ENCODE peak calls at places on chromosomes 12 and 14, in five cellular contexts. One of them, this sample, is unnamed.

GRCh38 chr14:54362759-54363437 is 33.9 kb upstream of the CDKN3 start:
- DNase-seq in LHCN-M2: no peak
- DNase-seq in stimulated activated CD4-positive, alpha-beta T cell treated with anti-CD3 and anti-CD28 coated beads, TNF-alpha, amount 100 ng/mL, for 1 hour: no peak
- DNase-seq in trophoblast cell: no peak
- DNase-seq in stimulated activated CD8-positive, alpha-beta memory T cell treated with anti-CD3 and anti-CD28 coated beads, Interleukin-2, amount 100 ng/mL, for 48 hours: no peak
- DNase-seq in this sample: no peak

GRCh38 chr14:50000215-50001145 is 107.6 kb downstream of the ARF6 start:
- DNase-seq in stimulated activated CD8-positive, alpha-beta memory T cell treated with anti-CD3 and anti-CD28 coated beads, Interleukin-2, amount 100 ng/mL, for 48 hours: peak
- DNase-seq in trophoblast cell: peak
- DNase-seq in stimulated activated CD4-positive, alpha-beta T cell treated with anti-CD3 and anti-CD28 coated beads, TNF-alpha, amount 100 ng/mL, for 1 hour: peak
- DNase-seq in LHCN-M2: peak
- DNase-seq in this sample: peak

GRCh38 chr14:52876311-52876710 is 74.5 kb downstream of the FERMT2 start:
- DNase-seq in stimulated activated CD8-positive, alpha-beta memory T cell treated with anti-CD3 and anti-CD28 coated beads, Interleukin-2, amount 100 ng/mL, for 48 hours: no peak
- DNase-seq in stimulated activated CD4-positive, alpha-beta T cell treated with anti-CD3 and anti-CD28 coated beads, TNF-alpha, amount 100 ng/mL, for 1 hour: no peak
- DNase-seq in LHCN-M2: peak
- DNase-seq in trophoblast cell: peak
- DNase-seq in this sample: peak

GRCh38 chr12:77742631-77743030 is 88.1 kb upstream of the NAV3 start:
- DNase-seq in stimulated activated CD4-positive, alpha-beta T cell treated with anti-CD3 and anti-CD28 coated beads, TNF-alpha, amount 100 ng/mL, for 1 hour: no peak
- DNase-seq in trophoblast cell: no peak
- DNase-seq in stimulated activated CD8-positive, alpha-beta memory T cell treated with anti-CD3 and anti-CD28 coated beads, Interleukin-2, amount 100 ng/mL, for 48 hours: no peak
- DNase-seq in LHCN-M2: no peak
- DNase-seq in this sample: no peak

GRCh38 chr12:56995201-56995929 is 11.0 kb downstream of the ZBTB39 start:
- DNase-seq in LHCN-M2: no peak
- DNase-seq in stimulated activated CD4-positive, alpha-beta T cell treated with anti-CD3 and anti-CD28 coated beads, TNF-alpha, amount 100 ng/mL, for 1 hour: no peak
- DNase-seq in stimulated activated CD8-positive, alpha-beta memory T cell treated with anti-CD3 and anti-CD28 coated beads, Interleukin-2, amount 100 ng/mL, for 48 hours: no peak
- DNase-seq in trophoblast cell: no peak
- DNase-seq in this sample: no peak

GRCh38 chr14:64919618-64920017 is 5.4 kb downstream of the CHURC1 start:
- DNase-seq in LHCN-M2: peak
- DNase-seq in stimulated activated CD4-positive, alpha-beta T cell treated with anti-CD3 and anti-CD28 coated beads, TNF-alpha, amount 100 ng/mL, for 1 hour: no peak
- DNase-seq in stimulated activated CD8-positive, alpha-beta memory T cell treated with anti-CD3 and anti-CD28 coated beads, Interleukin-2, amount 100 ng/mL, for 48 hours: no peak
- DNase-seq in trophoblast cell: no peak
- DNase-seq in this sample: no peak

GRCh38 chr12:95208678-95209077 is 8.6 kb downstream of the FGD6 start:
- DNase-seq in trophoblast cell: no peak
- DNase-seq in stimulated activated CD8-positive, alpha-beta memory T cell treated with anti-CD3 and anti-CD28 coated beads, Interleukin-2, amount 100 ng/mL, for 48 hours: no peak
- DNase-seq in stimulated activated CD4-positive, alpha-beta T cell treated with anti-CD3 and anti-CD28 coated beads, TNF-alpha, amount 100 ng/mL, for 1 hour: no peak
- DNase-seq in LHCN-M2: no peak
- DNase-seq in this sample: no peak

GRCh38 chr14:94203473-94204210 is 29.5 kb downstream of the PPP4R4 start:
- DNase-seq in LHCN-M2: no peak
- DNase-seq in stimulated activated CD8-positive, alpha-beta memory T cell treated with anti-CD3 and anti-CD28 coated beads, Interleukin-2, amount 100 ng/mL, for 48 hours: no peak
- DNase-seq in trophoblast cell: peak
- DNase-seq in stimulated activated CD4-positive, alpha-beta T cell treated with anti-CD3 and anti-CD28 coated beads, TNF-alpha, amount 100 ng/mL, for 1 hour: no peak
- DNase-seq in this sample: no peak

GRCh38 chr14:70018246-70018645 is 139.0 kb downstream of the SMOC1 start:
- DNase-seq in stimulated activated CD8-positive, alpha-beta memory T cell treated with anti-CD3 and anti-CD28 coated beads, Interleukin-2, amount 100 ng/mL, for 48 hours: no peak
- DNase-seq in LHCN-M2: no peak
- DNase-seq in stimulated activated CD4-positive, alpha-beta T cell treated with anti-CD3 and anti-CD28 coated beads, TNF-alpha, amount 100 ng/mL, for 1 hour: no peak
- DNase-seq in trophoblast cell: no peak
- DNase-seq in this sample: no peak

GRCh38 chr12:62562892-62563291 is 96.3 kb downstream of the MON2 start:
- DNase-seq in stimulated activated CD4-positive, alpha-beta T cell treated with anti-CD3 and anti-CD28 coated beads, TNF-alpha, amount 100 ng/mL, for 1 hour: no peak
- DNase-seq in LHCN-M2: peak
- DNase-seq in stimulated activated CD8-positive, alpha-beta memory T cell treated with anti-CD3 and anti-CD28 coated beads, Interleukin-2, amount 100 ng/mL, for 48 hours: no peak
- DNase-seq in trophoblast cell: no peak
- DNase-seq in this sample: peak

GRCh38 chr14:54129850-54130640 is 173.4 kb upstream of the BMP4 start:
- DNase-seq in trophoblast cell: no peak
- DNase-seq in stimulated activated CD8-positive, alpha-beta memory T cell treated with anti-CD3 and anti-CD28 coated beads, Interleukin-2, amount 100 ng/mL, for 48 hours: no peak
- DNase-seq in LHCN-M2: no peak
- DNase-seq in stimulated activated CD4-positive, alpha-beta T cell treated with anti-CD3 and anti-CD28 coated beads, TNF-alpha, amount 100 ng/mL, for 1 hour: no peak
- DNase-seq in this sample: no peak

GRCh38 chr12:68733661-68734071 is 12.3 kb upstream of the SLC35E3 start:
- DNase-seq in stimulated activated CD8-positive, alpha-beta memory T cell treated with anti-CD3 and anti-CD28 coated beads, Interleukin-2, amount 100 ng/mL, for 48 hours: no peak
- DNase-seq in LHCN-M2: peak
- DNase-seq in trophoblast cell: no peak
- DNase-seq in stimulated activated CD4-positive, alpha-beta T cell treated with anti-CD3 and anti-CD28 coated beads, TNF-alpha, amount 100 ng/mL, for 1 hour: no peak
- DNase-seq in this sample: peak

GRCh38 chr12:112979281-112979680 is 962 bp downstream of the OAS2 start:
- DNase-seq in stimulated activated CD4-positive, alpha-beta T cell treated with anti-CD3 and anti-CD28 coated beads, TNF-alpha, amount 100 ng/mL, for 1 hour: no peak
- DNase-seq in stimulated activated CD8-positive, alpha-beta memory T cell treated with anti-CD3 and anti-CD28 coated beads, Interleukin-2, amount 100 ng/mL, for 48 hours: peak
- DNase-seq in trophoblast cell: no peak
- DNase-seq in LHCN-M2: no peak
- DNase-seq in this sample: no peak

GRCh38 chr12:123092866-123093265 is 58.0 kb downstream of the PITPNM2 start:
- DNase-seq in trophoblast cell: peak
- DNase-seq in LHCN-M2: no peak
- DNase-seq in stimulated activated CD8-positive, alpha-beta memory T cell treated with anti-CD3 and anti-CD28 coated beads, Interleukin-2, amount 100 ng/mL, for 48 hours: no peak
- DNase-seq in stimulated activated CD4-positive, alpha-beta T cell treated with anti-CD3 and anti-CD28 coated beads, TNF-alpha, amount 100 ng/mL, for 1 hour: no peak
- DNase-seq in this sample: no peak

GRCh38 chr14:71739273-71739990 is 192.8 kb upstream of the RGS6 start:
- DNase-seq in trophoblast cell: peak
- DNase-seq in LHCN-M2: no peak
- DNase-seq in stimulated activated CD4-positive, alpha-beta T cell treated with anti-CD3 and anti-CD28 coated beads, TNF-alpha, amount 100 ng/mL, for 1 hour: no peak
- DNase-seq in stimulated activated CD8-positive, alpha-beta memory T cell treated with anti-CD3 and anti-CD28 coated beads, Interleukin-2, amount 100 ng/mL, for 48 hours: no peak
- DNase-seq in this sample: no peak

GRCh38 chr12:97960225-97960624 is 497.6 kb downstream of the RMST start:
- DNase-seq in stimulated activated CD4-positive, alpha-beta T cell treated with anti-CD3 and anti-CD28 coated beads, TNF-alpha, amount 100 ng/mL, for 1 hour: no peak
- DNase-seq in trophoblast cell: no peak
- DNase-seq in stimulated activated CD8-positive, alpha-beta memory T cell treated with anti-CD3 and anti-CD28 coated beads, Interleukin-2, amount 100 ng/mL, for 48 hours: no peak
- DNase-seq in LHCN-M2: no peak
- DNase-seq in this sample: no peak

GRCh38 chr12:28536088-28536487 is 345.8 kb downstream of the CCDC91 start:
- DNase-seq in stimulated activated CD4-positive, alpha-beta T cell treated with anti-CD3 and anti-CD28 coated beads, TNF-alpha, amount 100 ng/mL, for 1 hour: no peak
- DNase-seq in LHCN-M2: peak
- DNase-seq in stimulated activated CD8-positive, alpha-beta memory T cell treated with anti-CD3 and anti-CD28 coated beads, Interleukin-2, amount 100 ng/mL, for 48 hours: no peak
- DNase-seq in trophoblast cell: peak
- DNase-seq in this sample: peak

GRCh38 chr14:47438650-47439140 is 236.7 kb downstream of the MDGA2 start:
- DNase-seq in LHCN-M2: no peak
- DNase-seq in stimulated activated CD8-positive, alpha-beta memory T cell treated with anti-CD3 and anti-CD28 coated beads, Interleukin-2, amount 100 ng/mL, for 48 hours: no peak
- DNase-seq in stimulated activated CD4-positive, alpha-beta T cell treated with anti-CD3 and anti-CD28 coated beads, TNF-alpha, amount 100 ng/mL, for 1 hour: no peak
- DNase-seq in trophoblast cell: peak
- DNase-seq in this sample: no peak

GRCh38 chr12:111792155-111792876 is 25.6 kb downstream of the ALDH2 start:
- DNase-seq in LHCN-M2: no peak
- DNase-seq in stimulated activated CD4-positive, alpha-beta T cell treated with anti-CD3 and anti-CD28 coated beads, TNF-alpha, amount 100 ng/mL, for 1 hour: no peak
- DNase-seq in trophoblast cell: no peak
- DNase-seq in stimulated activated CD8-positive, alpha-beta memory T cell treated with anti-CD3 and anti-CD28 coated beads, Interleukin-2, amount 100 ng/mL, for 48 hours: no peak
- DNase-seq in this sample: no peak

GRCh38 chr14:99628832-99629618 is 15.9 kb upstream of the HHIPL1 start:
- DNase-seq in stimulated activated CD8-positive, alpha-beta memory T cell treated with anti-CD3 and anti-CD28 coated beads, Interleukin-2, amount 100 ng/mL, for 48 hours: peak
- DNase-seq in trophoblast cell: peak
- DNase-seq in stimulated activated CD4-positive, alpha-beta T cell treated with anti-CD3 and anti-CD28 coated beads, TNF-alpha, amount 100 ng/mL, for 1 hour: peak
- DNase-seq in LHCN-M2: peak
- DNase-seq in this sample: peak

GRCh38 chr12:29043069-29043468 is 106.0 kb upstream of the FAR2 start:
- DNase-seq in stimulated activated CD8-positive, alpha-beta memory T cell treated with anti-CD3 and anti-CD28 coated beads, Interleukin-2, amount 100 ng/mL, for 48 hours: no peak
- DNase-seq in stimulated activated CD4-positive, alpha-beta T cell treated with anti-CD3 and anti-CD28 coated beads, TNF-alpha, amount 100 ng/mL, for 1 hour: no peak
- DNase-seq in LHCN-M2: no peak
- DNase-seq in trophoblast cell: no peak
- DNase-seq in this sample: no peak

GRCh38 chr12:121577443-121578180 is 3.2 kb downstream of the KDM2B start:
- DNase-seq in LHCN-M2: no peak
- DNase-seq in trophoblast cell: no peak
- DNase-seq in stimulated activated CD8-positive, alpha-beta memory T cell treated with anti-CD3 and anti-CD28 coated beads, Interleukin-2, amount 100 ng/mL, for 48 hours: no peak
- DNase-seq in stimulated activated CD4-positive, alpha-beta T cell treated with anti-CD3 and anti-CD28 coated beads, TNF-alpha, amount 100 ng/mL, for 1 hour: no peak
- DNase-seq in this sample: no peak

GRCh38 chr12:76866726-76867125 is 12.1 kb downstream of the CSRP2 start:
- DNase-seq in stimulated activated CD8-positive, alpha-beta memory T cell treated with anti-CD3 and anti-CD28 coated beads, Interleukin-2, amount 100 ng/mL, for 48 hours: no peak
- DNase-seq in stimulated activated CD4-positive, alpha-beta T cell treated with anti-CD3 and anti-CD28 coated beads, TNF-alpha, amount 100 ng/mL, for 1 hour: no peak
- DNase-seq in LHCN-M2: peak
- DNase-seq in trophoblast cell: no peak
- DNase-seq in this sample: peak

This sample was measured in GM03348.